ENCODE peak calls at places on chromosomes 1 and 21, in eight cellular contexts. Y is cardiac fibroblast, J is A549, N is nephron progenitor cell, V is adrenal gland, U is IMR-90, I is mucosa of descending colon, H is GM06990. Z is an unnamed sample.

GRCh38 chr1:184838374-184838995 is 83.8 kb upstream of the EDEM3 start:
- DNase-seq in I (peak; percentile 38), J (peak; percentile 15), V (peak; percentile 90), U (peak; percentile 95), H (no peak), N (no peak), Y (peak; percentile 96), Z (peak; percentile 79)

GRCh38 chr1:234980657-234981396 is 147.8 kb downstream of the TOMM20 start:
- DNase-seq in J (peak; percentile 80), I (peak; percentile 67), U (peak; percentile 97), Y (peak; percentile 99), H (peak; percentile 87), V (peak; percentile 94), N (no peak), Z (no peak)

GRCh38 chr1:34408011-34408410 is 231.3 kb downstream of the C1orf94 start:
- DNase-seq in J (no peak), N (no peak), Y (no peak), V (no peak), I (no peak), U (no peak), H (no peak), Z (no peak)

GRCh38 chr21:26194326-26194725 is 23.8 kb upstream of the APP start:
- DNase-seq in U (no peak), I (no peak), Y (peak; percentile 12), V (no peak), H (no peak), J (no peak), N (no peak), Z (peak; percentile 53)

GRCh38 chr21:43701936-43702784 is 16.8 kb upstream of the PDXK start:
- DNase-seq in V (no peak), U (no peak), H (no peak), I (no peak), N (no peak), Y (no peak), J (no peak), Z (no peak)

GRCh38 chr1:236204656-236205055 is 62.3 kb downstream of the GPR137B start:
- DNase-seq in N (no peak), V (no peak), J (no peak), U (peak; percentile 30), I (no peak), Y (no peak), H (no peak), Z (no peak)

GRCh38 chr1:10782491-10783244 is 13.8 kb downstream of the CASZ1 start:
- DNase-seq in V (no peak), J (no peak), H (no peak), U (no peak), N (no peak), Y (no peak), I (no peak), Z (no peak)

GRCh38 chr1:44596511-44596910 is 77.8 kb downstream of the TMEM53 start:
- DNase-seq in J (no peak), Y (no peak), V (no peak), N (no peak), H (no peak), U (no peak), I (no peak), Z (no peak)

GRCh38 chr21:25092441-25093011 is 514.8 kb downstream of the MRPL39 start:
- DNase-seq in N (no peak), U (no peak), H (no peak), V (no peak), I (no peak), J (no peak), Y (no peak), Z (no peak)

GRCh38 chr1:66271216-66271903 is 262.6 kb upstream of the SGIP1 start:
- DNase-seq in Y (peak; percentile 99), U (peak; percentile 99), J (peak; percentile 78), I (peak; percentile 87), V (peak; percentile 86), H (no peak), N (peak; percentile 28), Z (peak; percentile 97)

GRCh38 chr1:201617157-201617556 is 78.2 kb downstream of the NAV1 start:
- DNase-seq in H (no peak), Y (no peak), I (no peak), J (no peak), U (no peak), V (no peak), N (no peak), Z (no peak)

GRCh38 chr1:162214202-162214601 is 144.7 kb downstream of the NOS1AP start:
- DNase-seq in U (no peak), J (no peak), N (no peak), V (no peak), I (no peak), Y (no peak), H (no peak), Z (no peak)

GRCh38 chr1:172178846-172179245 is 241.6 kb upstream of the C1orf105 start:
- DNase-seq in N (no peak), Y (no peak), J (no peak), I (no peak), U (no peak), V (no peak), H (no peak), Z (no peak)

GRCh38 chr1:205271277-205271676 is 43.5 kb downstream of the TMCC2 start:
- DNase-seq in N (no peak), J (no peak), H (no peak), Y (peak; percentile 73), I (no peak), V (peak; percentile 72), U (peak; percentile 64), Z (peak; percentile 30)

GRCh38 chr1:167447521-167448136 is 70.7 kb downstream of the CD247 start:
- DNase-seq in H (peak; percentile 35), N (no peak), J (peak; percentile 24), V (no peak), U (no peak), I (peak; percentile 68), Y (peak; percentile 4), Z (no peak)

DNA sequence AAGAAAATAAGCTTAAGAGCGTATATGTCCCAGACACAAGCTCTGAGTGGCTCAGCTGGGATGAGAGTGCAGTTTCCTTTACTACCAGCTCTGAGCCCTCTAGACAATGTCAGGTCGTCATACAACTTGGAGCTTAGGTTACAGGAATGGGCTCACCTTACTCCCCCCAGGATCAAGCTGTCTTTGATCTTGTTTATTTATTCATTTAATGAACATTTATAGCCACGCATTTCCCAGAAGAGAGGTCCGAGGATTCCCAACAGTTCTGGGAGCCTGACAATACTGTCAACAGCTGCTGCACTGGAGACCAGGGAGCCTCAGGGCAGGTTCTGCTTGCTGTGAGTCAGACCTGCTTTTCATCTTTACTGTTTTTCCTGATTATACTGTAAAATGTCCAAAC is 378.9 kb downstream of the PLPP3 start:
- DNase-seq in H (no peak), N (no peak), I (no peak), U (peak; percentile 46), J (no peak), V (no peak), Y (no peak), Z (peak; percentile 52)
- TF ChIP-seq CTCF in H (no peak), N (no peak), I (no peak), U (no peak), J (no peak), V (no peak), Y (no peak), Z (no peak)

GRCh38 chr1:26014179-26014578 is 7.4 kb upstream of the EXTL1 start:
- DNase-seq in U (no peak), Y (no peak), J (no peak), V (no peak), H (no peak), N (no peak), I (no peak), Z (no peak)
- TF ChIP-seq CTCF in U (no peak), Y (no peak), J (no peak), V (no peak), H (no peak), N (no peak), I (no peak), Z (no peak)

GRCh38 chr1:227731241-227731677 is 3.8 kb downstream of the JMJD4 start:
- DNase-seq in H (no peak), I (no peak), V (peak; percentile 89), U (no peak), N (no peak), J (no peak), Y (no peak), Z (no peak)

GRCh38 chr1:227729881-227730629 is 5.0 kb downstream of the JMJD4 start:
- DNase-seq in H (no peak), V (peak; percentile 78), I (peak; percentile 68), J (peak; percentile 69), N (peak; percentile 60), U (peak; percentile 64), Y (peak; percentile 73), Z (no peak)

GRCh38 chr1:227729144-227729880 is 5.8 kb downstream of the JMJD4 start:
- DNase-seq in H (no peak), Y (no peak), N (no peak), U (no peak), V (peak; percentile 25), I (no peak), J (no peak), Z (no peak)

GRCh38 chr1:227731696-227732585 is 3.2 kb downstream of the JMJD4 start:
- DNase-seq in U (no peak), Y (no peak), J (no peak), H (no peak), I (no peak), N (no peak), V (no peak), Z (no peak)

GRCh38 chr1:227730630-227731151 is 4.4 kb downstream of the JMJD4 start:
- DNase-seq in U (no peak), I (no peak), N (no peak), J (no peak), Y (no peak), H (no peak), V (peak; percentile 23), Z (no peak)
- TF ChIP-seq CTCF in U (no peak), I (no peak), N (no peak), J (no peak), Y (no peak), H (no peak), V (no peak), Z (no peak)

GRCh38 chr1:177627148-177627910 is 342.5 kb downstream of the SEC16B start:
- DNase-seq in J (no peak), N (no peak), H (no peak), U (no peak), Y (no peak), I (no peak), V (no peak), Z (no peak)

GRCh38 chr1:177632923-177633322 is 336.9 kb downstream of the SEC16B start:
- DNase-seq in U (no peak), J (no peak), Y (peak; percentile 10), V (no peak), I (no peak), N (no peak), H (no peak), Z (no peak)

GRCh38 chr1:177629526-177629925 is 340.3 kb downstream of the SEC16B start:
- DNase-seq in H (no peak), N (no peak), Y (peak; percentile 11), I (no peak), V (no peak), J (no peak), U (peak; percentile 20), Z (no peak)

DNA sequence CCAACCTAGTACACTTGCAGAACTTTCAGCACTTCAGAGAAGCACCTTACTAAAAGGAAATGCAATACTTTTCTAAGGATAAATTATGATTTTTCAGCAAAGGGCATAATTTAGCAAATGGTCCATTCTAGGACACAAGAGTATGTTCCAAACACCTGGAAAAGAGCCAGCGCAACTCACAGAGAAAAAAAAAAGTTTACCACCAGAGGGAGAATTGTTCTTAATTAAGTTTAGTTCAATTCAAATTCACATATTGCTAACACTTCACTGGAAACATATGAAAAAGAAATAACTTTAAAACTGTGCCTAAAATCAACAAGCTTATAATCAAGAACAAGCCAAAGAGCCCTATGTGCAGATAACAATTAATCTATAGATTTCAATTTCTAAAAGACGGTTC is 338.1 kb downstream of the SEC16B start:
- DNase-seq in U (no peak), H (no peak), I (no peak), J (no peak), V (no peak), Y (no peak), N (no peak), Z (no peak)
- TF ChIP-seq CTCF in U (no peak), H (no peak), I (no peak), J (no peak), V (no peak), Y (no peak), N (no peak), Z (no peak)

Z was measured in AG09319.